ENCODE peak calls at places on chromosomes 6 and 20, in four cellular contexts. One of them, this sample, is unnamed.

GRCh38 chr6:22551280-22551679 is 18.1 kb upstream of the HDGFL1 start:
- DNase-seq in GM18507: no peak
- DNase-seq in stimulated activated CD4-positive, alpha-beta T cell treated with anti-CD3 and anti-CD28 coated beads, Interleukin-15, amount 100 ng/mL, for 1 hour: no peak
- DNase-seq in fibroblast of lung: peak; percentile 28
- DNase-seq in this sample: no peak

GRCh38 chr20:10376271-10377075 is 57.5 kb downstream of the MKKS start:
- DNase-seq in fibroblast of lung: no peak
- DNase-seq in GM18507: no peak
- DNase-seq in stimulated activated CD4-positive, alpha-beta T cell treated with anti-CD3 and anti-CD28 coated beads, Interleukin-15, amount 100 ng/mL, for 1 hour: no peak
- DNase-seq in this sample: no peak

GRCh38 chr6:155031091-155031490 is 36.0 kb downstream of the TIAM2 start:
- DNase-seq in GM18507: no peak
- DNase-seq in fibroblast of lung: no peak
- DNase-seq in stimulated activated CD4-positive, alpha-beta T cell treated with anti-CD3 and anti-CD28 coated beads, Interleukin-15, amount 100 ng/mL, for 1 hour: no peak
- DNase-seq in this sample: no peak

GRCh38 chr20:48797275-48797825 is 30.4 kb downstream of the PREX1 start:
- DNase-seq in GM18507: no peak
- DNase-seq in stimulated activated CD4-positive, alpha-beta T cell treated with anti-CD3 and anti-CD28 coated beads, Interleukin-15, amount 100 ng/mL, for 1 hour: no peak
- DNase-seq in fibroblast of lung: no peak
- DNase-seq in this sample: no peak

GRCh38 chr20:46293084-46293483 is 15.2 kb downstream of the CDH22 start:
- DNase-seq in stimulated activated CD4-positive, alpha-beta T cell treated with anti-CD3 and anti-CD28 coated beads, Interleukin-15, amount 100 ng/mL, for 1 hour: no peak
- DNase-seq in GM18507: no peak
- DNase-seq in fibroblast of lung: peak; percentile 41
- DNase-seq in this sample: no peak

GRCh38 chr6:26216886-26217713 is 129.9 kb downstream of the HFE start:
- DNase-seq in stimulated activated CD4-positive, alpha-beta T cell treated with anti-CD3 and anti-CD28 coated beads, Interleukin-15, amount 100 ng/mL, for 1 hour: peak; percentile 58
- DNase-seq in GM18507: no peak
- DNase-seq in fibroblast of lung: peak; percentile 92
- DNase-seq in this sample: no peak

GRCh38 chr6:11393713-11394627 is 143.6 kb upstream of the TMEM170B start:
- DNase-seq in fibroblast of lung: no peak
- DNase-seq in GM18507: no peak
- DNase-seq in stimulated activated CD4-positive, alpha-beta T cell treated with anti-CD3 and anti-CD28 coated beads, Interleukin-15, amount 100 ng/mL, for 1 hour: no peak
- DNase-seq in this sample: no peak

GRCh38 chr20:11895832-11896484 is 21.7 kb upstream of the BTBD3 start:
- DNase-seq in stimulated activated CD4-positive, alpha-beta T cell treated with anti-CD3 and anti-CD28 coated beads, Interleukin-15, amount 100 ng/mL, for 1 hour: no peak
- DNase-seq in fibroblast of lung: peak; percentile 29
- DNase-seq in GM18507: no peak
- DNase-seq in this sample: no peak

GRCh38 chr6:161138545-161139303 is 135.1 kb downstream of the AGPAT4 start:
- DNase-seq in GM18507: no peak
- DNase-seq in fibroblast of lung: no peak
- DNase-seq in stimulated activated CD4-positive, alpha-beta T cell treated with anti-CD3 and anti-CD28 coated beads, Interleukin-15, amount 100 ng/mL, for 1 hour: no peak
- DNase-seq in this sample: no peak

GRCh38 chr6:44128020-44128917 is 915 bp downstream of the TMEM63B start:
- DNase-seq in fibroblast of lung: no peak
- DNase-seq in stimulated activated CD4-positive, alpha-beta T cell treated with anti-CD3 and anti-CD28 coated beads, Interleukin-15, amount 100 ng/mL, for 1 hour: no peak
- DNase-seq in GM18507: peak; percentile 18
- DNase-seq in this sample: no peak

GRCh38 chr6:132244744-132245143 is 156.5 kb downstream of the MOXD1 start:
- DNase-seq in fibroblast of lung: no peak
- DNase-seq in GM18507: no peak
- DNase-seq in stimulated activated CD4-positive, alpha-beta T cell treated with anti-CD3 and anti-CD28 coated beads, Interleukin-15, amount 100 ng/mL, for 1 hour: no peak
- DNase-seq in this sample: no peak

GRCh38 chr6:18432180-18432579 is 45.0 kb downstream of the RNF144B start:
- DNase-seq in stimulated activated CD4-positive, alpha-beta T cell treated with anti-CD3 and anti-CD28 coated beads, Interleukin-15, amount 100 ng/mL, for 1 hour: no peak
- DNase-seq in fibroblast of lung: peak; percentile 31
- DNase-seq in GM18507: no peak
- DNase-seq in this sample: no peak

GRCh38 chr20:402898-403581 is 5.1 kb upstream of the RBCK1 start:
- DNase-seq in fibroblast of lung: no peak
- DNase-seq in stimulated activated CD4-positive, alpha-beta T cell treated with anti-CD3 and anti-CD28 coated beads, Interleukin-15, amount 100 ng/mL, for 1 hour: no peak
- DNase-seq in GM18507: no peak
- DNase-seq in this sample: no peak

GRCh38 chr20:41005361-41005729 is 23.3 kb upstream of the TOP1 start:
- DNase-seq in stimulated activated CD4-positive, alpha-beta T cell treated with anti-CD3 and anti-CD28 coated beads, Interleukin-15, amount 100 ng/mL, for 1 hour: no peak
- DNase-seq in GM18507: no peak
- DNase-seq in fibroblast of lung: peak; percentile 99
- DNase-seq in this sample: peak; percentile 46

GRCh38 chr6:53527249-53527765 is 17.6 kb downstream of the GCLC start:
- DNase-seq in stimulated activated CD4-positive, alpha-beta T cell treated with anti-CD3 and anti-CD28 coated beads, Interleukin-15, amount 100 ng/mL, for 1 hour: no peak
- DNase-seq in GM18507: no peak
- DNase-seq in fibroblast of lung: no peak
- DNase-seq in this sample: peak; percentile 56

GRCh38 chr6:6736753-6737654 is 148.5 kb downstream of the LY86 start:
- DNase-seq in GM18507: no peak
- DNase-seq in fibroblast of lung: peak; percentile 56
- DNase-seq in stimulated activated CD4-positive, alpha-beta T cell treated with anti-CD3 and anti-CD28 coated beads, Interleukin-15, amount 100 ng/mL, for 1 hour: no peak
- DNase-seq in this sample: no peak

GRCh38 chr6:54315692-54316091 is 7.5 kb downstream of the TINAG start:
- DNase-seq in stimulated activated CD4-positive, alpha-beta T cell treated with anti-CD3 and anti-CD28 coated beads, Interleukin-15, amount 100 ng/mL, for 1 hour: no peak
- DNase-seq in GM18507: no peak
- DNase-seq in fibroblast of lung: no peak
- DNase-seq in this sample: no peak

This sample was measured in NCI-H1105 treated with DMSO at 0.1 percent for 48 hours.